ENCODE peak calls at places on chromosome 3, in nine cellular contexts. H, P, G, M, D, C, X, A and U are unnamed samples.

GRCh38 chr3:31288641-31289100 is 244.1 kb upstream of the STT3B start:
- DNase-seq in D (peak; percentile 74), C (no peak), G (no peak), P (no peak), M (peak; percentile 58), X (peak; percentile 13), A (no peak), H (peak; percentile 13), U (no peak)

GRCh38 chr3:52039426-52039825 is 16.9 kb downstream of the DUSP7 start:
- DNase-seq in X (no peak), G (no peak), M (no peak), A (no peak), D (no peak), C (no peak), P (no peak), H (no peak), U (no peak)

GRCh38 chr3:81485444-81485865 is 276.0 kb downstream of the GBE1 start:
- DNase-seq in C (no peak), X (no peak), P (no peak), H (peak; percentile 27), D (no peak), M (no peak), G (no peak), A (no peak), U (peak; percentile 1)

GRCh38 chr3:159732172-159733111 is 256.2 kb upstream of the IL12A start:
- DNase-seq in H (no peak), G (no peak), M (no peak), D (peak; percentile 24), P (no peak), X (peak; percentile 19), A (no peak), C (no peak), U (no peak)

GRCh38 chr3:10703875-10704274 is 112.2 kb upstream of the SLC6A11 start:
- DNase-seq in G (no peak), P (no peak), C (no peak), M (no peak), H (no peak), A (no peak), X (peak; percentile 47), D (peak; percentile 39), U (no peak)

GRCh38 chr3:181808053-181808452 is 96.3 kb downstream of the SOX2 start:
- DNase-seq in A (no peak), G (no peak), M (no peak), X (no peak), D (no peak), C (no peak), H (no peak), P (no peak), U (no peak)

GRCh38 chr3:36933540-36934296 is 11.1 kb downstream of the TRANK1 start:
- DNase-seq in D (no peak), P (no peak), H (no peak), C (no peak), M (no peak), A (no peak), G (no peak), X (no peak), U (no peak)

GRCh38 chr3:143343031-143343430 is 223.5 kb downstream of the CHST2 start:
- DNase-seq in G (no peak), P (no peak), M (no peak), D (no peak), X (no peak), H (no peak), C (no peak), A (no peak), U (no peak)

GRCh38 chr3:102090646-102091045 is 241.3 kb downstream of the NFKBIZ start:
- DNase-seq in M (no peak), H (no peak), A (no peak), P (no peak), C (no peak), G (no peak), X (no peak), D (no peak), U (no peak)

GRCh38 chr3:46829699-46830208 is 33.5 kb downstream of the MYL3 start:
- DNase-seq in A (no peak), M (peak; percentile 62), C (peak; percentile 53), G (no peak), D (no peak), X (no peak), H (no peak), P (no peak), U (no peak)

GRCh38 chr3:48504051-48504946 is at the start of gene SHISA5:
- DNase-seq in M (peak; percentile 77), H (peak; percentile 55), G (no peak), C (no peak), P (peak; percentile 91), D (peak; percentile 46), X (peak; percentile 73), A (no peak), U (peak; percentile 54)

GRCh38 chr3:105118905-105119304 is 247.8 kb upstream of the ALCAM start:
- DNase-seq in D (no peak), H (no peak), M (no peak), G (no peak), P (no peak), C (no peak), A (no peak), X (no peak), U (no peak)

GRCh38 chr3:110180733-110181132 is 843.4 kb upstream of the DPPA4 start:
- DNase-seq in C (no peak), H (no peak), X (no peak), G (no peak), P (peak; percentile 41), D (no peak), A (no peak), M (no peak), U (no peak)

GRCh38 chr3:153552887-153553604 is 391.0 kb downstream of the RAP2B start:
- DNase-seq in P (no peak), G (no peak), H (no peak), M (no peak), D (no peak), X (no peak), A (no peak), C (no peak), U (no peak)

GRCh38 chr3:141093971-141094401 is 42.8 kb downstream of the SPSB4 start:
- DNase-seq in D (no peak), M (no peak), X (no peak), A (peak; percentile 56), P (peak; percentile 87), G (peak; percentile 79), H (no peak), C (no peak), U (no peak)

GRCh38 chr3:100440895-100441294 is 39.6 kb downstream of the LNP1 start:
- DNase-seq in G (no peak), H (no peak), A (no peak), D (no peak), C (no peak), M (peak; percentile 6), P (no peak), X (no peak), U (no peak)

GRCh38 chr3:177466076-177466475 is 268.8 kb upstream of the TBL1XR1 start:
- DNase-seq in A (no peak), X (no peak), D (no peak), G (no peak), H (no peak), C (no peak), M (no peak), P (no peak), U (no peak)

GRCh38 chr3:119314821-119315220 is 20.6 kb downstream of the ARHGAP31 start:
- DNase-seq in P (no peak), G (peak; percentile 7), M (no peak), H (no peak), A (no peak), X (no peak), D (no peak), C (no peak), U (no peak)